ENCODE peak calls at places on chromosomes 13 and 19, in ten cellular contexts. M is RKO; N is activated naive CD4-positive, alpha-beta T cell treated with anti-CD3 and anti-CD28 coated beads, Interleukin-2, amount 50 U/mL, for 72 hours; T is pancreas; Q is breast epithelium; S is lower leg skin; D is stimulated activated CD4-positive, alpha-beta T cell treated with anti-CD3 and anti-CD28 coated beads, Interleukin-15, amount 100 ng/mL, for 1 hour; J is skeletal muscle cell; K is HEK293T; I is fibroblast of the conjunctiva. Y is an unnamed sample.

GRCh38 chr13:53343345-53343744 is 314.7 kb downstream of the OLFM4 start:
- DNase-seq in D (no peak), N (no peak), M (no peak), J (no peak), T (no peak), I (no peak), S (no peak), K (no peak), Q (no peak), Y (no peak)

GRCh38 chr13:107138987-107139386 is 571.0 kb upstream of the ARGLU1 start:
- DNase-seq in D (no peak), Q (no peak), S (no peak), J (no peak), T (no peak), N (no peak), M (no peak), I (no peak), K (no peak), Y (no peak)

GRCh38 chr13:42600943-42601342 is 27.0 kb downstream of the TNFSF11 start:
- DNase-seq in T (no peak), N (no peak), J (no peak), S (no peak), D (no peak), I (no peak), K (no peak), Q (no peak), M (peak; percentile 36), Y (no peak)

GRCh38 chr13:33999830-34000605 is 182.1 kb downstream of the RFC3 start:
- DNase-seq in S (no peak), J (no peak), D (no peak), N (no peak), K (no peak), M (no peak), T (no peak), I (no peak), Q (no peak), Y (no peak)

GRCh38 chr13:86633346-86633745 is 834.1 kb upstream of the SLITRK6 start:
- DNase-seq in Q (no peak), J (no peak), K (no peak), T (no peak), D (no peak), I (no peak), M (no peak), N (no peak), S (no peak), Y (no peak)

GRCh38 chr13:94050039-94050438 is 429.4 kb downstream of the DCT start:
- DNase-seq in K (no peak), S (no peak), Q (no peak), D (no peak), T (no peak), I (no peak), N (no peak), J (no peak), M (no peak), Y (no peak)

GRCh38 chr19:43721469-43722048 is 5.7 kb downstream of the IRGC start:
- DNase-seq in N (no peak), D (no peak), S (no peak), M (no peak), Q (no peak), K (no peak), I (no peak), J (no peak), T (no peak), Y (no peak)

GRCh38 chr13:101488734-101489133 is 36.3 kb downstream of the ITGBL1 start:
- DNase-seq in J (no peak), M (no peak), I (no peak), D (no peak), K (no peak), N (no peak), S (no peak), T (no peak), Q (no peak), Y (no peak)

GRCh38 chr19:58476498-58477015 is 405 bp downstream of the ZNF446 start:
- DNase-seq in I (no peak), K (no peak), M (peak; percentile 55), S (no peak), D (no peak), N (no peak), J (no peak), T (no peak), Q (no peak), Y (no peak)

GRCh38 chr13:79392882-79393563 is 13.0 kb downstream of the RBM26 start:
- DNase-seq in Q (no peak), I (no peak), M (peak; percentile 96), J (no peak), S (no peak), N (peak; percentile 23), K (no peak), T (no peak), D (no peak), Y (no peak)

GRCh38 chr19:45038931-45039893 is at the start of gene CLASRP:
- DNase-seq in J (peak; percentile 54), N (peak; percentile 90), K (peak; percentile 94), I (peak; percentile 80), T (peak; percentile 90), S (peak; percentile 86), Q (peak; percentile 92), M (peak; percentile 89), D (peak; percentile 82), Y (peak; percentile 88)

GRCh38 chr19:42095814-42096230 is 19.9 kb downstream of the ZNF574 start:
- DNase-seq in J (no peak), D (no peak), N (no peak), T (no peak), S (no peak), Q (no peak), M (no peak), K (no peak), I (no peak), Y (no peak)

GRCh38 chr13:23915308-23915707 is 18.0 kb upstream of the C1QTNF9B start:
- DNase-seq in J (no peak), Q (no peak), T (no peak), N (no peak), I (no peak), K (no peak), D (no peak), S (no peak), M (no peak), Y (no peak)

GRCh38 chr19:7788933-7789323 is 25.9 kb downstream of the CLEC4M start:
- DNase-seq in J (no peak), K (no peak), N (no peak), S (no peak), T (no peak), D (no peak), Q (no peak), I (no peak), M (no peak), Y (no peak)